ENCODE peak calls at places on chromosome 17, in ten cellular contexts. L is activated T-cell treated with anti-CD3 and anti-CD28 coated beads, Interleukin-2, amount 50 U/mL, for 4 hours; N is WTC11; C is left cardiac atrium; U is activated CD8-positive, alpha-beta T cell treated with anti-CD3 and anti-CD28 coated beads for 36 hours; Y is T-helper 17 cell; W is stimulated activated naive B cell treated with anti-CD40 and anti-IgM and Interleukin-4, amounts not matched to agents 10 μg/mL and 1 μg/mL and 100 μg/mL, for 72 hours; Z is natural killer cell treated with Interleukin-12 subunit alpha and Interleukin-12 subunit beta and Interleukin-15 and Interleukin-18, amount 100 ng/mL, for 72 hours; R is HepG2; T is right lobe of liver. V is an unnamed sample.

GRCh38 chr17:40069751-40070643 is 7.2 kb downstream of the THRA start:
- ATAC-seq in L (peak), N (peak), C (no peak), U (peak), Y (peak), W (peak), Z (peak), R (no peak), T (no peak), V (peak)

GRCh38 chr17:21044971-21045370 is 2.2 kb upstream of the USP22 start:
- ATAC-seq in L (no peak), N (no peak), C (no peak), U (no peak), Y (no peak), W (no peak), Z (no peak), R (no peak), T (no peak), V (no peak)

GRCh38 chr17:52389632-52390031 is 231.1 kb upstream of the CA10 start:
- ATAC-seq in L (no peak), N (no peak), C (no peak), U (no peak), Y (no peak), W (no peak), Z (no peak), R (no peak), T (no peak), V (no peak)

GRCh38 chr17:11278984-11279270 is 37.9 kb downstream of the SHISA6 start:
- ATAC-seq in L (no peak), N (no peak), C (no peak), U (no peak), Y (no peak), W (no peak), Z (no peak), R (no peak), T (no peak), V (no peak)

GRCh38 chr17:46193246-46193625 is at the start of gene KANSL1:
- ATAC-seq in L (peak), N (peak), C (peak), U (peak), Y (peak), W (peak), Z (peak), R (peak), T (peak), V (peak)

GRCh38 chr17:37212184-37212583 is 163.6 kb upstream of the C17orf78 start:
- ATAC-seq in L (no peak), N (no peak), C (no peak), U (no peak), Y (no peak), W (no peak), Z (no peak), R (peak), T (no peak), V (peak)

GRCh38 chr17:68127914-68128313 is 92.4 kb downstream of the KPNA2 start:
- ATAC-seq in L (no peak), N (no peak), C (no peak), U (no peak), Y (no peak), W (no peak), Z (no peak), R (no peak), T (no peak), V (no peak)

GRCh38 chr17:67570797-67571196 is 146.9 kb upstream of the NOL11 start:
- ATAC-seq in L (no peak), N (no peak), C (no peak), U (no peak), Y (no peak), W (no peak), Z (no peak), R (no peak), T (no peak), V (no peak)

GRCh38 chr17:77197115-77197514 is 56.3 kb downstream of the SEC14L1 start:
- ATAC-seq in L (no peak), N (no peak), C (no peak), U (no peak), Y (no peak), W (no peak), Z (no peak), R (no peak), T (no peak), V (no peak)

GRCh38 chr17:21286066-21286770 is 1.7 kb downstream of the MAP2K3 start:
- ATAC-seq in L (no peak), N (no peak), C (peak), U (no peak), Y (no peak), W (no peak), Z (no peak), R (peak), T (peak), V (peak)

GRCh38 chr17:9472094-9472493 is 103.5 kb downstream of the STX8 start:
- ATAC-seq in L (no peak), N (no peak), C (no peak), U (no peak), Y (no peak), W (no peak), Z (peak), R (no peak), T (no peak), V (no peak)

GRCh38 chr17:47708864-47709541 is 15.0 kb downstream of the TBKBP1 start:
- ATAC-seq in L (no peak), N (peak), C (peak), U (no peak), Y (no peak), W (no peak), Z (no peak), R (no peak), T (peak), V (no peak)

GRCh38 chr17:2295575-2295974 is 8.0 kb downstream of the SMG6 start:
- ATAC-seq in L (peak), N (no peak), C (no peak), U (peak), Y (no peak), W (peak), Z (peak), R (no peak), T (no peak), V (no peak)

GRCh38 chr17:27389542-27390140 is 66.6 kb upstream of the KSR1 start:
- ATAC-seq in L (no peak), N (no peak), C (no peak), U (no peak), Y (no peak), W (no peak), Z (no peak), R (no peak), T (no peak), V (no peak)

GRCh38 chr17:38317081-38317480 is 20.1 kb downstream of the MRPL45 start:
- ATAC-seq in L (no peak), N (no peak), C (no peak), U (no peak), Y (no peak), W (no peak), Z (no peak), R (no peak), T (no peak), V (no peak)

GRCh38 chr17:4017377-4017776 is 53.1 kb upstream of the ATP2A3 start:
- ATAC-seq in L (no peak), N (peak), C (no peak), U (no peak), Y (no peak), W (no peak), Z (no peak), R (no peak), T (peak), V (no peak)

GRCh38 chr17:11739848-11740247 is 141.6 kb downstream of the DNAH9 start:
- ATAC-seq in L (no peak), N (no peak), C (no peak), U (no peak), Y (no peak), W (no peak), Z (no peak), R (no peak), T (no peak), V (no peak)

GRCh38 chr17:38361700-38362465 is 10.2 kb downstream of the SOCS7 start:
- ATAC-seq in L (no peak), N (no peak), C (no peak), U (no peak), Y (no peak), W (no peak), Z (no peak), R (no peak), T (no peak), V (no peak)

GRCh38 chr17:43517161-43517560 is 29.0 kb downstream of the ETV4 start:
- ATAC-seq in L (no peak), N (no peak), C (no peak), U (no peak), Y (no peak), W (peak), Z (peak), R (no peak), T (no peak), V (peak)

GRCh38 chr17:50087912-50088405 is 7.2 kb upstream of the PDK2 start:
- ATAC-seq in L (no peak), N (no peak), C (peak), U (no peak), Y (no peak), W (no peak), Z (no peak), R (no peak), T (no peak), V (no peak)

GRCh38 chr17:66982011-66982508 is 17.6 kb downstream of the CACNG4 start:
- ATAC-seq in L (no peak), N (no peak), C (no peak), U (no peak), Y (no peak), W (no peak), Z (no peak), R (no peak), T (no peak), V (no peak)

GRCh38 chr17:69047368-69048263 is 13.1 kb downstream of the ABCA9 start:
- ATAC-seq in L (no peak), N (no peak), C (peak), U (no peak), Y (no peak), W (no peak), Z (no peak), R (peak), T (peak), V (peak)

GRCh38 chr17:17549732-17550366 is 41.7 kb downstream of the PEMT start:
- ATAC-seq in L (no peak), N (no peak), C (no peak), U (no peak), Y (no peak), W (no peak), Z (no peak), R (no peak), T (no peak), V (no peak)

GRCh38 chr17:68293490-68294195 is 2.3 kb downstream of the ARSG start:
- ATAC-seq in L (no peak), N (no peak), C (no peak), U (no peak), Y (no peak), W (no peak), Z (no peak), R (no peak), T (no peak), V (no peak)

GRCh38 chr17:16328997-16329396 is 24.3 kb downstream of the CENPV start:
- ATAC-seq in L (no peak), N (peak), C (no peak), U (no peak), Y (no peak), W (peak), Z (no peak), R (peak), T (peak), V (peak)